ENCODE peak calls at places on chromosomes 3 and 15, in eight cellular contexts. One of them, this sample, is unnamed.

GRCh38 chr3:53075743-53076140 is 29.9 kb upstream of the SFMBT1 start:
- DNase-seq in retina: no peak
- DNase-seq in left ventricle myocardium superior: no peak
- DNase-seq in NCI-H460: no peak
- DNase-seq in midbrain: no peak
- DNase-seq in NCI-H1092: no peak
- DNase-seq in H4: no peak
- DNase-seq in heart right ventricle: no peak
- DNase-seq in this sample: no peak

GRCh38 chr3:21393684-21394307 is 357.2 kb downstream of the ZNF385D start:
- DNase-seq in NCI-H460: no peak
- DNase-seq in H4: no peak
- DNase-seq in midbrain: no peak
- DNase-seq in NCI-H1092: no peak
- DNase-seq in heart right ventricle: no peak
- DNase-seq in retina: no peak
- DNase-seq in left ventricle myocardium superior: no peak
- DNase-seq in this sample: no peak

GRCh38 chr15:91055548-91056331 is 33.3 kb upstream of the VPS33B start:
- DNase-seq in midbrain: peak; percentile 79
- DNase-seq in NCI-H460: peak; percentile 70
- DNase-seq in H4: peak; percentile 77
- DNase-seq in NCI-H1092: peak; percentile 70
- DNase-seq in left ventricle myocardium superior: peak; percentile 42
- DNase-seq in retina: peak; percentile 81
- DNase-seq in heart right ventricle: peak; percentile 15
- DNase-seq in this sample: no peak

GRCh38 chr3:26312826-26313225 is 309.7 kb upstream of the LRRC3B start:
- DNase-seq in NCI-H1092: no peak
- DNase-seq in midbrain: no peak
- DNase-seq in left ventricle myocardium superior: no peak
- DNase-seq in NCI-H460: no peak
- DNase-seq in retina: no peak
- DNase-seq in H4: no peak
- DNase-seq in heart right ventricle: no peak
- DNase-seq in this sample: no peak

GRCh38 chr15:88394553-88395159 is 72.5 kb downstream of the MRPL46 start:
- DNase-seq in left ventricle myocardium superior: no peak
- DNase-seq in heart right ventricle: no peak
- DNase-seq in NCI-H1092: no peak
- DNase-seq in retina: no peak
- DNase-seq in NCI-H460: no peak
- DNase-seq in H4: no peak
- DNase-seq in midbrain: no peak
- DNase-seq in this sample: no peak

GRCh38 chr3:152524198-152525140 is 255.7 kb downstream of the MBNL1 start:
- DNase-seq in NCI-H460: peak; percentile 40
- DNase-seq in midbrain: peak; percentile 69
- DNase-seq in H4: peak; percentile 57
- DNase-seq in retina: no peak
- DNase-seq in NCI-H1092: peak; percentile 26
- DNase-seq in heart right ventricle: no peak
- DNase-seq in left ventricle myocardium superior: no peak
- DNase-seq in this sample: no peak

GRCh38 chr3:12557472-12558105 is 702 bp downstream of the MKRN2 start:
- DNase-seq in heart right ventricle: no peak
- DNase-seq in retina: no peak
- DNase-seq in left ventricle myocardium superior: no peak
- DNase-seq in NCI-H460: peak; percentile 14
- DNase-seq in H4: no peak
- DNase-seq in NCI-H1092: no peak
- DNase-seq in midbrain: no peak
- DNase-seq in this sample: no peak

GRCh38 chr3:129448187-129448895 is 8.3 kb downstream of the IFT122 start:
- DNase-seq in H4: no peak
- DNase-seq in NCI-H460: no peak
- DNase-seq in NCI-H1092: no peak
- DNase-seq in retina: no peak
- DNase-seq in midbrain: no peak
- DNase-seq in heart right ventricle: no peak
- DNase-seq in left ventricle myocardium superior: no peak
- DNase-seq in this sample: no peak

GRCh38 chr3:8307545-8308110 is 194.0 kb upstream of the LMCD1 start:
- DNase-seq in NCI-H1092: no peak
- DNase-seq in midbrain: no peak
- DNase-seq in heart right ventricle: no peak
- DNase-seq in H4: no peak
- DNase-seq in retina: no peak
- DNase-seq in left ventricle myocardium superior: no peak
- DNase-seq in NCI-H460: no peak
- DNase-seq in this sample: no peak

GRCh38 chr3:72932416-72932815 is 44.6 kb downstream of the GXYLT2 start:
- DNase-seq in heart right ventricle: no peak
- DNase-seq in H4: no peak
- DNase-seq in retina: no peak
- DNase-seq in NCI-H1092: no peak
- DNase-seq in NCI-H460: no peak
- DNase-seq in left ventricle myocardium superior: no peak
- DNase-seq in midbrain: no peak
- DNase-seq in this sample: no peak

GRCh38 chr3:162586591-162586990 is 1090.0 kb downstream of the OTOL1 start:
- DNase-seq in midbrain: no peak
- DNase-seq in H4: peak; percentile 61
- DNase-seq in NCI-H460: no peak
- DNase-seq in NCI-H1092: no peak
- DNase-seq in left ventricle myocardium superior: no peak
- DNase-seq in heart right ventricle: no peak
- DNase-seq in retina: no peak
- DNase-seq in this sample: no peak

GRCh38 chr3:25441234-25441856 is 13.3 kb downstream of the RARB start:
- DNase-seq in heart right ventricle: no peak
- DNase-seq in midbrain: no peak
- DNase-seq in NCI-H1092: no peak
- DNase-seq in NCI-H460: no peak
- DNase-seq in retina: no peak
- DNase-seq in left ventricle myocardium superior: no peak
- DNase-seq in H4: no peak
- DNase-seq in this sample: no peak

This sample was measured in Right ventricle myocardium superior.